ENCODE peak calls at places on chromosomes 7 and 10, in five cellular contexts. E is NCI-H1092; T is activated T-cell treated with anti-CD3 and anti-CD28 coated beads, Interleukin-2, amount 50 U/mL, for 4 hours; F is AML-193; R is stimulated activated CD8-positive, alpha-beta memory T cell treated with anti-CD3 and anti-CD28 coated beads, Interleukin-7, amount 100 ng/mL, for 4 hours. N is an unnamed sample.

GRCh38 chr10:44253769-44254462 is 131.0 kb downstream of the CXCL12 start:
- DNase-seq in F (no peak), R (no peak), T (no peak), E (no peak), N (no peak)

GRCh38 chr7:91759205-91759863 is 121.2 kb downstream of the MTERF1 start:
- DNase-seq in E (no peak), T (no peak), F (no peak), R (no peak), N (no peak)

GRCh38 chr10:19656420-19657042 is 159.7 kb upstream of the PLXDC2 start:
- DNase-seq in E (no peak), T (no peak), R (no peak), F (no peak), N (no peak)

GRCh38 chr7:146700015-146700560 is 583.5 kb downstream of the CNTNAP2 start:
- DNase-seq in R (no peak), E (no peak), T (no peak), F (no peak), N (no peak)

GRCh38 chr7:34493752-34494151 is 164.3 kb upstream of the NPSR1 start:
- DNase-seq in E (no peak), R (no peak), F (no peak), T (no peak), N (no peak)

GRCh38 chr7:37833107-37833817 is 15.1 kb upstream of the NME8 start:
- DNase-seq in E (peak; percentile 45), F (peak; percentile 54), T (peak; percentile 14), R (no peak), N (peak; percentile 7)

GRCh38 chr10:100972115-100972903 is 3.0 kb downstream of the SEMA4G start:
- DNase-seq in E (no peak), T (no peak), F (no peak), R (no peak), N (no peak)

GRCh38 chr10:128982179-128982915 is 484.7 kb upstream of the MGMT start:
- DNase-seq in R (no peak), E (no peak), T (no peak), F (no peak), N (no peak)

GRCh38 chr10:29535012-29535777 is 99.6 kb downstream of the SVIL start:
- DNase-seq in R (no peak), F (no peak), E (no peak), T (no peak), N (no peak)

GRCh38 chr7:44538093-44538797 is 2.9 kb downstream of the NPC1L1 start:
- DNase-seq in E (no peak), T (no peak), R (no peak), F (no peak), N (no peak)

GRCh38 chr10:16789266-16789665 is 28.0 kb downstream of the RSU1 start:
- DNase-seq in T (no peak), F (no peak), R (no peak), E (no peak), N (no peak)

GRCh38 chr10:89391882-89392756 is at the start of gene IFIT1:
- DNase-seq in E (no peak), R (peak; percentile 43), T (peak; percentile 30), F (peak; percentile 74), N (peak; percentile 26)

GRCh38 chr7:95684037-95684436 is 87.7 kb upstream of the PDK4 start:
- DNase-seq in F (peak; percentile 47), R (no peak), T (no peak), E (no peak), N (no peak)

GRCh38 chr7:150317748-150318444 is 5.3 kb upstream of the LRRC61 start:
- DNase-seq in T (no peak), E (no peak), F (no peak), R (no peak), N (no peak)

GRCh38 chr10:98431016-98431415 is 15.7 kb downstream of the HPS1 start:
- DNase-seq in F (no peak), R (no peak), T (no peak), E (no peak), N (no peak)

GRCh38 chr10:105354010-105354409 is 712.9 kb downstream of the SORCS3 start:
- DNase-seq in T (no peak), R (no peak), F (no peak), E (no peak), N (no peak)

GRCh38 chr7:150941351-150941982 is 36.7 kb downstream of the KCNH2 start:
- DNase-seq in E (no peak), R (no peak), F (no peak), T (no peak), N (no peak)

GRCh38 chr10:72274213-72274729 is 547 bp downstream of the DDIT4 start:
- DNase-seq in R (no peak), F (no peak), E (no peak), T (peak; percentile 33), N (peak; percentile 70)

GRCh38 chr7:117715784-117716445 is 157.3 kb downstream of the CTTNBP2 start:
- DNase-seq in R (no peak), T (no peak), F (peak; percentile 50), E (peak; percentile 74), N (no peak)

GRCh38 chr10:85995791-85996190 is 370.8 kb downstream of the GRID1 start:
- DNase-seq in F (peak; percentile 6), T (no peak), R (no peak), E (peak; percentile 1), N (no peak)

GRCh38 chr7:7793249-7793648 is 74.8 kb upstream of the RPA3 start:
- DNase-seq in F (no peak), E (no peak), T (no peak), R (no peak), N (no peak)

GRCh38 chr10:69451784-69452251 is 553 bp downstream of the TSPAN15 start:
- DNase-seq in F (no peak), T (no peak), R (no peak), E (no peak), N (no peak)

GRCh38 chr7:94008537-94008936 is 4.4 kb upstream of the BET1 start:
- DNase-seq in R (no peak), E (no peak), T (no peak), F (no peak), N (no peak)

GRCh38 chr7:101891936-101892640 is 74.7 kb downstream of the CUX1 start:
- DNase-seq in R (no peak), F (no peak), T (no peak), E (no peak), N (no peak)

GRCh38 chr10:123997486-123998196 is 95.8 kb downstream of the CHST15 start:
- DNase-seq in E (no peak), R (no peak), T (no peak), F (peak; percentile 62), N (no peak)

GRCh38 chr10:78972160-78972946 is 96.4 kb upstream of the ZMIZ1 start:
- DNase-seq in F (no peak), E (no peak), R (no peak), T (no peak), N (no peak)

GRCh38 chr7:103003004-103003403 is 71.6 kb downstream of the FBXL13 start:
- DNase-seq in T (no peak), E (no peak), R (no peak), F (no peak), N (no peak)

GRCh38 chr10:6068006-6068405 is 5.8 kb upstream of the IL2RA start:
- DNase-seq in E (no peak), T (no peak), R (no peak), F (no peak), N (no peak)

GRCh38 chr10:6074489-6075301 is 12.5 kb upstream of the IL2RA start:
- DNase-seq in T (no peak), E (no peak), R (no peak), F (no peak), N (no peak)

GRCh38 chr10:62860946-62861345 is 44.8 kb upstream of the EGR2 start:
- DNase-seq in R (no peak), E (no peak), T (no peak), F (no peak), N (no peak)

GRCh38 chr7:7438851-7439250 is 96.8 kb downstream of the COL28A1 start:
- DNase-seq in E (peak; percentile 34), R (no peak), F (no peak), T (no peak), N (no peak)

GRCh38 chr7:151244156-151244870 is 4.2 kb downstream of the SMARCD3 start:
- DNase-seq in E (peak; percentile 36), R (peak; percentile 28), T (peak; percentile 52), F (peak; percentile 46), N (peak; percentile 38)

GRCh38 chr10:97321032-97321806 is 2.1 kb downstream of the FRAT1 start:
- DNase-seq in F (peak; percentile 71), E (peak; percentile 29), T (no peak), R (no peak), N (no peak)

N was measured in stimulated activated naive CD4-positive, alpha-beta T cell treated with Interleukin-2 at 50 U/mL for 16 hours.